ENCODE peak calls at places on chromosome 19, in eight cellular contexts. One of them, this sample, is unnamed.

GRCh38 chr19:33394006-33394722 is 20.7 kb downstream of the CEBPG start:
- DNase-seq in omental fat pad: peak
- DNase-seq in effector CD4-positive, alpha-beta T cell: no peak
- DNase-seq in lung: peak
- DNase-seq in midbrain: no peak
- DNase-seq in body of pancreas: no peak
- DNase-seq in activated T-helper 2 cell treated with anti-CD3 and anti-CD28 coated beads, Interferon-gamma antibody, Interleukin-2, Interleukin-4, amounts not matched to agents 10 μg/mL and 5 μg/mL and 100 μg/mL, durations not matched to agents 14 hours and 24 hours and 36 hours: no peak
- DNase-seq in stimulated activated effector memory CD8-positive, alpha-beta T cell treated with anti-CD3 and anti-CD28 coated beads, Interleukin-12 subunit alpha, Interleukin-12 subunit beta, amount 100 ng/mL, for 72 hours: no peak
- DNase-seq in this sample: no peak

GRCh38 chr19:31450696-31451095 is 101.5 kb upstream of the TSHZ3 start:
- DNase-seq in stimulated activated effector memory CD8-positive, alpha-beta T cell treated with anti-CD3 and anti-CD28 coated beads, Interleukin-12 subunit alpha, Interleukin-12 subunit beta, amount 100 ng/mL, for 72 hours: no peak
- DNase-seq in body of pancreas: no peak
- DNase-seq in activated T-helper 2 cell treated with anti-CD3 and anti-CD28 coated beads, Interferon-gamma antibody, Interleukin-2, Interleukin-4, amounts not matched to agents 10 μg/mL and 5 μg/mL and 100 μg/mL, durations not matched to agents 14 hours and 24 hours and 36 hours: no peak
- DNase-seq in omental fat pad: no peak
- DNase-seq in midbrain: no peak
- DNase-seq in lung: no peak
- DNase-seq in effector CD4-positive, alpha-beta T cell: no peak
- DNase-seq in this sample: no peak

GRCh38 chr19:34402074-34402600 is 2.1 kb upstream of the PDCD2L start:
- DNase-seq in lung: no peak
- DNase-seq in body of pancreas: no peak
- DNase-seq in activated T-helper 2 cell treated with anti-CD3 and anti-CD28 coated beads, Interferon-gamma antibody, Interleukin-2, Interleukin-4, amounts not matched to agents 10 μg/mL and 5 μg/mL and 100 μg/mL, durations not matched to agents 14 hours and 24 hours and 36 hours: no peak
- DNase-seq in stimulated activated effector memory CD8-positive, alpha-beta T cell treated with anti-CD3 and anti-CD28 coated beads, Interleukin-12 subunit alpha, Interleukin-12 subunit beta, amount 100 ng/mL, for 72 hours: no peak
- DNase-seq in omental fat pad: no peak
- DNase-seq in midbrain: no peak
- DNase-seq in effector CD4-positive, alpha-beta T cell: no peak
- DNase-seq in this sample: no peak

GRCh38 chr19:13983213-13983889 is 22.8 kb downstream of the RFX1 start:
- DNase-seq in omental fat pad: no peak
- DNase-seq in midbrain: no peak
- DNase-seq in body of pancreas: peak
- DNase-seq in effector CD4-positive, alpha-beta T cell: no peak
- DNase-seq in activated T-helper 2 cell treated with anti-CD3 and anti-CD28 coated beads, Interferon-gamma antibody, Interleukin-2, Interleukin-4, amounts not matched to agents 10 μg/mL and 5 μg/mL and 100 μg/mL, durations not matched to agents 14 hours and 24 hours and 36 hours: no peak
- DNase-seq in lung: no peak
- DNase-seq in stimulated activated effector memory CD8-positive, alpha-beta T cell treated with anti-CD3 and anti-CD28 coated beads, Interleukin-12 subunit alpha, Interleukin-12 subunit beta, amount 100 ng/mL, for 72 hours: no peak
- DNase-seq in this sample: no peak

GRCh38 chr19:1718382-1719315 is 34.7 kb upstream of the ONECUT3 start:
- DNase-seq in stimulated activated effector memory CD8-positive, alpha-beta T cell treated with anti-CD3 and anti-CD28 coated beads, Interleukin-12 subunit alpha, Interleukin-12 subunit beta, amount 100 ng/mL, for 72 hours: no peak
- DNase-seq in lung: no peak
- DNase-seq in body of pancreas: no peak
- DNase-seq in activated T-helper 2 cell treated with anti-CD3 and anti-CD28 coated beads, Interferon-gamma antibody, Interleukin-2, Interleukin-4, amounts not matched to agents 10 μg/mL and 5 μg/mL and 100 μg/mL, durations not matched to agents 14 hours and 24 hours and 36 hours: no peak
- DNase-seq in omental fat pad: no peak
- DNase-seq in effector CD4-positive, alpha-beta T cell: no peak
- DNase-seq in midbrain: no peak
- DNase-seq in this sample: no peak

GRCh38 chr19:55437410-55437809 is 5.7 kb downstream of the SHISA7 start:
- DNase-seq in midbrain: no peak
- DNase-seq in body of pancreas: peak
- DNase-seq in stimulated activated effector memory CD8-positive, alpha-beta T cell treated with anti-CD3 and anti-CD28 coated beads, Interleukin-12 subunit alpha, Interleukin-12 subunit beta, amount 100 ng/mL, for 72 hours: no peak
- DNase-seq in omental fat pad: no peak
- DNase-seq in activated T-helper 2 cell treated with anti-CD3 and anti-CD28 coated beads, Interferon-gamma antibody, Interleukin-2, Interleukin-4, amounts not matched to agents 10 μg/mL and 5 μg/mL and 100 μg/mL, durations not matched to agents 14 hours and 24 hours and 36 hours: no peak
- DNase-seq in effector CD4-positive, alpha-beta T cell: no peak
- DNase-seq in lung: peak
- DNase-seq in this sample: no peak

GRCh38 chr19:10450853-10451609 is 30.7 kb downstream of the PDE4A start:
- DNase-seq in midbrain: no peak
- DNase-seq in omental fat pad: no peak
- DNase-seq in stimulated activated effector memory CD8-positive, alpha-beta T cell treated with anti-CD3 and anti-CD28 coated beads, Interleukin-12 subunit alpha, Interleukin-12 subunit beta, amount 100 ng/mL, for 72 hours: no peak
- DNase-seq in effector CD4-positive, alpha-beta T cell: no peak
- DNase-seq in activated T-helper 2 cell treated with anti-CD3 and anti-CD28 coated beads, Interferon-gamma antibody, Interleukin-2, Interleukin-4, amounts not matched to agents 10 μg/mL and 5 μg/mL and 100 μg/mL, durations not matched to agents 14 hours and 24 hours and 36 hours: no peak
- DNase-seq in lung: no peak
- DNase-seq in body of pancreas: no peak
- DNase-seq in this sample: no peak

GRCh38 chr19:2038284-2039081 is 12.6 kb downstream of the MKNK2 start:
- DNase-seq in activated T-helper 2 cell treated with anti-CD3 and anti-CD28 coated beads, Interferon-gamma antibody, Interleukin-2, Interleukin-4, amounts not matched to agents 10 μg/mL and 5 μg/mL and 100 μg/mL, durations not matched to agents 14 hours and 24 hours and 36 hours: no peak
- DNase-seq in effector CD4-positive, alpha-beta T cell: no peak
- DNase-seq in omental fat pad: no peak
- DNase-seq in stimulated activated effector memory CD8-positive, alpha-beta T cell treated with anti-CD3 and anti-CD28 coated beads, Interleukin-12 subunit alpha, Interleukin-12 subunit beta, amount 100 ng/mL, for 72 hours: no peak
- DNase-seq in lung: no peak
- DNase-seq in body of pancreas: no peak
- DNase-seq in midbrain: no peak
- DNase-seq in this sample: no peak

GRCh38 chr19:1651061-1651547 is 1.3 kb downstream of the TCF3 start:
- DNase-seq in lung: no peak
- DNase-seq in midbrain: peak
- DNase-seq in effector CD4-positive, alpha-beta T cell: peak
- DNase-seq in body of pancreas: no peak
- DNase-seq in activated T-helper 2 cell treated with anti-CD3 and anti-CD28 coated beads, Interferon-gamma antibody, Interleukin-2, Interleukin-4, amounts not matched to agents 10 μg/mL and 5 μg/mL and 100 μg/mL, durations not matched to agents 14 hours and 24 hours and 36 hours: peak
- DNase-seq in stimulated activated effector memory CD8-positive, alpha-beta T cell treated with anti-CD3 and anti-CD28 coated beads, Interleukin-12 subunit alpha, Interleukin-12 subunit beta, amount 100 ng/mL, for 72 hours: peak
- DNase-seq in omental fat pad: no peak
- DNase-seq in this sample: no peak

GRCh38 chr19:38378866-38379265 is 4.5 kb downstream of the PSMD8 start:
- DNase-seq in stimulated activated effector memory CD8-positive, alpha-beta T cell treated with anti-CD3 and anti-CD28 coated beads, Interleukin-12 subunit alpha, Interleukin-12 subunit beta, amount 100 ng/mL, for 72 hours: no peak
- DNase-seq in activated T-helper 2 cell treated with anti-CD3 and anti-CD28 coated beads, Interferon-gamma antibody, Interleukin-2, Interleukin-4, amounts not matched to agents 10 μg/mL and 5 μg/mL and 100 μg/mL, durations not matched to agents 14 hours and 24 hours and 36 hours: no peak
- DNase-seq in lung: no peak
- DNase-seq in effector CD4-positive, alpha-beta T cell: no peak
- DNase-seq in body of pancreas: no peak
- DNase-seq in omental fat pad: no peak
- DNase-seq in midbrain: no peak
- DNase-seq in this sample: no peak

GRCh38 chr19:39824143-39825092 is 9.5 kb downstream of the DYRK1B start:
- DNase-seq in body of pancreas: peak
- DNase-seq in omental fat pad: peak
- DNase-seq in stimulated activated effector memory CD8-positive, alpha-beta T cell treated with anti-CD3 and anti-CD28 coated beads, Interleukin-12 subunit alpha, Interleukin-12 subunit beta, amount 100 ng/mL, for 72 hours: peak
- DNase-seq in lung: peak
- DNase-seq in activated T-helper 2 cell treated with anti-CD3 and anti-CD28 coated beads, Interferon-gamma antibody, Interleukin-2, Interleukin-4, amounts not matched to agents 10 μg/mL and 5 μg/mL and 100 μg/mL, durations not matched to agents 14 hours and 24 hours and 36 hours: peak
- DNase-seq in effector CD4-positive, alpha-beta T cell: peak
- DNase-seq in midbrain: peak
- DNase-seq in this sample: peak